ENCODE peak calls at places on chromosome 18, in six cellular contexts. I, J, R, A, Y and O are unnamed samples.

GRCh38 chr18:79404567-79404910 is 8.8 kb downstream of the NFATC1 start:
- DNase-seq in A (no peak), Y (no peak), I (no peak), R (peak; percentile 16), J (no peak), O (peak; percentile 15)

GRCh38 chr18:9790261-9790660 is 82.2 kb downstream of the RAB31 start:
- DNase-seq in R (no peak), J (no peak), A (no peak), Y (no peak), I (no peak), O (no peak)

GRCh38 chr18:295756-296155 is 27.9 kb upstream of the THOC1 start:
- DNase-seq in I (no peak), J (no peak), Y (peak; percentile 24), R (no peak), A (no peak), O (no peak)

GRCh38 chr18:31684279-31685096 is at the start of gene B4GALT6:
- DNase-seq in A (peak; percentile 74), J (peak; percentile 73), Y (no peak), I (no peak), R (peak; percentile 31), O (no peak)

GRCh38 chr18:58400337-58400885 is 228.5 kb downstream of the ALPK2 start:
- DNase-seq in Y (peak; percentile 48), J (no peak), I (no peak), A (no peak), R (no peak), O (no peak)

GRCh38 chr18:23452728-23453656 is at the start of gene RIOK3:
- DNase-seq in Y (peak; percentile 91), A (peak; percentile 96), I (peak; percentile 78), R (peak; percentile 99), J (peak; percentile 92), O (peak; percentile 98)

GRCh38 chr18:33802955-33803354 is 224.9 kb downstream of the ASXL3 start:
- DNase-seq in Y (no peak), J (no peak), R (no peak), I (no peak), A (no peak), O (no peak)

GRCh38 chr18:9413586-9413985 is 61.7 kb upstream of the RALBP1 start:
- DNase-seq in J (no peak), A (no peak), Y (peak; percentile 42), I (no peak), R (no peak), O (no peak)

GRCh38 chr18:37567994-37568359 is 2.4 kb upstream of the CELF4 start:
- DNase-seq in J (no peak), A (no peak), R (no peak), I (no peak), Y (no peak), O (no peak)

GRCh38 chr18:24022141-24022540 is 7.6 kb downstream of the TTC39C start:
- DNase-seq in I (no peak), J (no peak), R (no peak), Y (no peak), A (no peak), O (no peak)

GRCh38 chr18:51952844-51953243 is 387.2 kb upstream of the DCC start:
- DNase-seq in A (no peak), Y (no peak), R (no peak), I (no peak), J (no peak), O (no peak)

GRCh38 chr18:60503166-60503565 is 130.6 kb upstream of the MC4R start:
- DNase-seq in Y (no peak), J (no peak), I (no peak), A (no peak), R (no peak), O (no peak)

GRCh38 chr18:59718108-59719057 is 21.2 kb upstream of the CCBE1 start:
- DNase-seq in J (no peak), R (no peak), Y (peak; percentile 91), I (no peak), A (no peak), O (no peak)

GRCh38 chr18:31819106-31819924 is 58.6 kb upstream of the SLC25A52 start:
- DNase-seq in A (peak; percentile 75), R (no peak), I (no peak), Y (peak; percentile 29), J (no peak), O (no peak)

GRCh38 chr18:73164430-73164829 is 296.6 kb upstream of the NETO1 start:
- DNase-seq in A (no peak), R (no peak), Y (no peak), J (no peak), I (no peak), O (no peak)

GRCh38 chr18:28045176-28045810 is 131.6 kb downstream of the CDH2 start:
- DNase-seq in I (no peak), Y (no peak), A (peak; percentile 93), R (no peak), J (no peak), O (no peak)

GRCh38 chr18:56661414-56662101 is 10.4 kb downstream of the WDR7 start:
- DNase-seq in A (no peak), Y (no peak), J (no peak), R (no peak), I (no peak), O (no peak)

GRCh38 chr18:48896875-48897511 is 53.8 kb downstream of the SMAD7 start:
- DNase-seq in I (no peak), Y (no peak), A (no peak), J (peak; percentile 45), R (peak; percentile 75), O (peak; percentile 58)

GRCh38 chr18:77316013-77316412 is 66.4 kb downstream of the GALR1 start:
- DNase-seq in J (no peak), I (no peak), A (no peak), R (no peak), Y (no peak), O (no peak)

GRCh38 chr18:80171190-80171872 is 62.3 kb downstream of the ADNP2 start:
- DNase-seq in Y (no peak), R (peak; percentile 62), A (peak; percentile 28), I (no peak), J (peak; percentile 71), O (peak; percentile 39)

GRCh38 chr18:12691021-12691420 is 11.5 kb downstream of the CEP76 start:
- DNase-seq in I (no peak), A (no peak), Y (no peak), R (no peak), J (no peak), O (no peak)

GRCh38 chr18:56315363-56315762 is 323.0 kb downstream of the TXNL1 start:
- DNase-seq in I (no peak), A (no peak), J (no peak), Y (no peak), R (no peak), O (no peak)

GRCh38 chr18:23237524-23238151 is 102.4 kb downstream of the CABLES1 start:
- DNase-seq in I (no peak), J (peak; percentile 42), Y (no peak), A (no peak), R (peak; percentile 71), O (peak; percentile 43)

GRCh38 chr18:78406743-78407455 is 572.7 kb upstream of the SALL3 start:
- DNase-seq in A (no peak), Y (no peak), I (no peak), R (no peak), J (no peak), O (no peak)

GRCh38 chr18:75072672-75073371 is 136.1 kb downstream of the PTGR3 start:
- DNase-seq in I (no peak), R (no peak), J (no peak), Y (no peak), A (no peak), O (no peak)

GRCh38 chr18:71529708-71530303 is 1014.3 kb downstream of the CBLN2 start:
- DNase-seq in I (no peak), Y (peak; percentile 49), A (no peak), J (no peak), R (no peak), O (no peak)

GRCh38 chr18:60383865-60384264 is 11.3 kb upstream of the MC4R start:
- DNase-seq in J (no peak), A (no peak), R (no peak), I (no peak), Y (no peak), O (no peak)

GRCh38 chr18:9824474-9824832 is 61.3 kb upstream of the TXNDC2 start:
- DNase-seq in I (no peak), J (no peak), A (no peak), Y (peak; percentile 93), R (peak; percentile 53), O (no peak)

GRCh38 chr18:23380001-23380550 is 73.0 kb upstream of the RIOK3 start:
- DNase-seq in J (no peak), R (no peak), Y (no peak), A (no peak), I (no peak), O (no peak)

GRCh38 chr18:6486313-6486712 is 71.6 kb upstream of the L3MBTL4 start:
- DNase-seq in Y (no peak), A (no peak), J (no peak), I (no peak), R (no peak), O (no peak)

GRCh38 chr18:46502444-46502843 is 154.6 kb downstream of the LOXHD1 start:
- DNase-seq in A (no peak), J (peak; percentile 55), R (no peak), Y (no peak), I (no peak), O (no peak)